ENCODE peak calls at places on chromosomes 3 and 15, in seven cellular contexts. M, W, E, Y, D, J and V are unnamed samples.

GRCh38 chr3:126476976-126477330 is 1.3 kb upstream of the ZXDC start:
- DNase-seq in M (no peak), W (no peak), E (no peak), Y (no peak), D (no peak), J (no peak), V (no peak)

GRCh38 chr3:43076857-43077256 is 29.0 kb downstream of the POMGNT2 start:
- DNase-seq in M (no peak), W (no peak), E (no peak), Y (no peak), D (no peak), J (no peak), V (no peak)

GRCh38 chr3:165712382-165712781 is 124.8 kb downstream of the BCHE start:
- DNase-seq in M (no peak), W (no peak), E (no peak), Y (no peak), D (no peak), J (no peak), V (no peak)

GRCh38 chr3:128316456-128316855 is 150.2 kb downstream of the DNAJB8 start:
- DNase-seq in M (no peak), W (no peak), E (no peak), Y (no peak), D (no peak), J (no peak), V (no peak)

GRCh38 chr3:179768080-179768479 is 115.2 kb downstream of the USP13 start:
- DNase-seq in M (no peak), W (peak; percentile 57), E (peak; percentile 14), Y (peak; percentile 70), D (no peak), J (peak; percentile 24), V (peak; percentile 12)

GRCh38 chr3:50156991-50157493 is 1.9 kb downstream of the SEMA3F start:
- DNase-seq in M (no peak), W (no peak), E (peak; percentile 17), Y (peak; percentile 40), D (no peak), J (no peak), V (no peak)

GRCh38 chr3:38379201-38379770 is 32.7 kb downstream of the XYLB start:
- DNase-seq in M (no peak), W (no peak), E (no peak), Y (no peak), D (no peak), J (no peak), V (no peak)

GRCh38 chr3:193816656-193817311 is 223.8 kb downstream of the OPA1 start:
- DNase-seq in M (no peak), W (no peak), E (no peak), Y (peak; percentile 11), D (peak; percentile 86), J (peak; percentile 53), V (no peak)

GRCh38 chr3:127721536-127721935 is 48.8 kb downstream of the ABTB1 start:
- DNase-seq in M (no peak), W (no peak), E (no peak), Y (no peak), D (no peak), J (no peak), V (no peak)

GRCh38 chr15:45573961-45574629 is 13.1 kb upstream of the BLOC1S6 start:
- DNase-seq in M (no peak), W (no peak), E (no peak), Y (no peak), D (no peak), J (peak; percentile 69), V (peak; percentile 69)

GRCh38 chr3:182393151-182393550 is 400.2 kb upstream of the ATP11B start:
- DNase-seq in M (no peak), W (no peak), E (no peak), Y (no peak), D (no peak), J (no peak), V (no peak)

GRCh38 chr3:152968388-152969024 is 133.6 kb downstream of the P2RY1 start:
- DNase-seq in M (no peak), W (peak; percentile 31), E (no peak), Y (no peak), D (no peak), J (no peak), V (no peak)

GRCh38 chr3:31161889-31162288 is 267.4 kb upstream of the GADL1 start:
- DNase-seq in M (no peak), W (no peak), E (no peak), Y (no peak), D (no peak), J (no peak), V (no peak)

GRCh38 chr15:88887068-88887580 is 8.2 kb downstream of the HAPLN3 start:
- DNase-seq in M (no peak), W (no peak), E (no peak), Y (no peak), D (no peak), J (no peak), V (no peak)

GRCh38 chr3:73084170-73084569 is 22.7 kb downstream of the EBLN2 start:
- DNase-seq in M (no peak), W (no peak), E (no peak), Y (no peak), D (no peak), J (no peak), V (no peak)

GRCh38 chr3:124787490-124788195 is 57.4 kb downstream of the UMPS start:
- DNase-seq in M (no peak), W (no peak), E (no peak), Y (peak; percentile 61), D (no peak), J (no peak), V (no peak)

GRCh38 chr3:40086890-40087884 is 222.3 kb upstream of the EIF1B start:
- DNase-seq in M (no peak), W (no peak), E (no peak), Y (no peak), D (no peak), J (no peak), V (no peak)

DNA sequence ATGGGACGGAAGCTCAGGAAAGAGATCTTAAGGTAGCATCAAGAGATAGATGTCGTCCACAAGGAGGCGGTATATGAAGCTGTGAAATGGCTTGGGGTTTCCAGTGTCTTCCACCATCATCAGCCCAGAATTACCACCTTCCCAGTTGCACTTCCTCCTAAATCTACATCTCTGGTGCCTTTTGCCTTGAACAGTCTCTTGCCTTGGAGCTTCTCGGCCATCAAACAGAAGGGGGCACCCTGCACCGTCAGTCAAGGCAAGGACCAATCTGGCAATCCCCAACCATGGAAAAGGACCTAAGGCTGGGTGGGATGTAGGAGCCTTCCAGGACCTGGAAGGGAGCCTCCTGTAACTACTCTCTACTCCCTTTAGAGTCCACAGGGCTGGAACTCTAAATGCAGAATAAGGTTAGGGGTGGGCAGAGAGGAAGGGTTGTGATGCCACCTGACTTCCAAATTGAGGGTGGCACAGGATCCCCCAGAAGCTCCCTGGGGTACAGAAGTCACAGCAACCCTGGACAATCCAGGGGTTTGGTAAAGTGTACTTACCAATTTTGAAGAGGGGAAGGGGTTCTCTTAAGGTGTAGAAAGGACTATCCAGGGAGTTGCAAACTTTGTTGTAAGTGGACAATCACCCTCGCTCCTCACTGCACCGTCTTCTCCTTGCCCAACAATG is 1.0 kb upstream of the RYR3 start:
- DNase-seq in M (no peak), W (no peak), E (no peak), Y (no peak), D (no peak), J (no peak), V (peak; percentile 11)
- TF ChIP-seq CTCF in M (no peak), W (peak; percentile 60), E (peak; percentile 14), Y (no peak), D (no peak), J (no peak), V (peak; percentile 53)

GRCh38 chr3:52688266-52688665 is 2.4 kb downstream of the GNL3 start:
- DNase-seq in M (no peak), W (no peak), E (no peak), Y (no peak), D (no peak), J (no peak), V (no peak)

GRCh38 chr3:52683611-52684010 is 2.1 kb downstream of the PBRM1 start:
- DNase-seq in M (peak; percentile 85), W (no peak), E (no peak), Y (no peak), D (no peak), J (no peak), V (no peak)

GRCh38 chr3:52684184-52684583 is 1.5 kb downstream of the PBRM1 start:
- DNase-seq in M (no peak), W (no peak), E (no peak), Y (no peak), D (no peak), J (no peak), V (no peak)

GRCh38 chr3:52685285-52685704 is 418 bp downstream of the PBRM1 start:
- DNase-seq in M (peak; percentile 87), W (no peak), E (peak; percentile 61), Y (no peak), D (peak; percentile 82), J (peak; percentile 66), V (peak; percentile 69)

GRCh38 chr3:52685705-52686691 is at the start of the genes GNL3 and PBRM1:
- DNase-seq in M (peak; percentile 96), W (peak; percentile 91), E (peak; percentile 71), Y (peak; percentile 96), D (peak; percentile 92), J (peak; percentile 87), V (peak; percentile 87)
- TF ChIP-seq CTCF in M (no peak), W (no peak), E (no peak), Y (no peak), D (no peak), J (no peak), V (no peak)

DNA sequence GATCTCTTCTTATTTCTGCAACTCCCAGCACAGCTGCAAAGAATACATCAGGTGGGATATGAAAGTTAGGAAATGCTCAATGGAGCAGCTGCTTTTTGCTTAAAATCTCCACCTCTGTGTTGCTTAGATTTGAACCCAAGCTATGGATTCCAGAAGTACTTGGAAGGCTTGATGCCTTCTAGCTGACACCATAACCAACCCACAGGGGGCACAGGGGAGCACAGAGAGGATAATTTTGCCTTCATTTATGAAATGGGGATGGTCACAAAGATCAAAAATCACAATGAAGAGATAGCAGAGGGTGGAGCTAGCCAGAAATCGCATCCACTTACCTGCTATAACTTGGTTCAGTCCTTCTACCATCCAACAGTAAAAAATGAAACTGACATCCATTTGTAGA is 75.7 kb downstream of the DUT start:
- DNase-seq in M (no peak), W (no peak), E (no peak), Y (no peak), D (no peak), J (no peak), V (no peak)
- TF ChIP-seq CTCF in M (no peak), W (peak; percentile 63), E (no peak), Y (peak; percentile 29), D (peak; percentile 9), J (peak; percentile 26), V (peak; percentile 17)

GRCh38 chr15:44535509-44536297 is 1.2 kb upstream of the EIF3J start:
- DNase-seq in M (no peak), W (no peak), E (no peak), Y (no peak), D (no peak), J (no peak), V (peak; percentile 11)

GRCh38 chr15:44535092-44535491 is 1.9 kb upstream of the EIF3J start:
- DNase-seq in M (no peak), W (no peak), E (no peak), Y (no peak), D (no peak), J (no peak), V (no peak)

GRCh38 chr15:44536962-44537727 is at the start of gene EIF3J:
- DNase-seq in M (peak; percentile 97), W (peak; percentile 94), E (peak; percentile 79), Y (peak; percentile 97), D (peak; percentile 95), J (peak; percentile 78), V (peak; percentile 88)

GRCh38 chr15:44536298-44536961 is 517 bp upstream of the EIF3J start:
- DNase-seq in M (peak; percentile 91), W (no peak), E (peak; percentile 72), Y (peak; percentile 68), D (peak; percentile 86), J (peak; percentile 78), V (peak; percentile 71)

GRCh38 chr15:44537728-44538240 is 837 bp downstream of the EIF3J start:
- DNase-seq in M (no peak), W (peak; percentile 25), E (peak; percentile 25), Y (peak; percentile 43), D (no peak), J (no peak), V (no peak)
- TF ChIP-seq CTCF in M (no peak), W (no peak), E (no peak), Y (no peak), D (no peak), J (peak; percentile 42), V (no peak)